ENCODE peak calls at places on chromosomes 7 and 10, in ten cellular contexts. V, P, D, R, S, O, T, W, B and U are unnamed samples.

GRCh38 chr10:34689053-34689452 is 126.0 kb downstream of the PARD3 start:
- DNase-seq in V (peak; percentile 70), P (peak; percentile 39), D (no peak), R (no peak), S (no peak), O (no peak), T (no peak), W (peak; percentile 51), B (no peak), U (peak; percentile 71)

GRCh38 chr7:135789431-135789830 is 40.8 kb upstream of the FAM180A start:
- DNase-seq in V (no peak), P (no peak), D (no peak), R (no peak), S (no peak), O (no peak), T (no peak), W (no peak), B (no peak), U (no peak)

GRCh38 chr7:115911466-115911865 is 119.1 kb downstream of the TFEC start:
- DNase-seq in V (no peak), P (no peak), D (no peak), R (peak; percentile 3), S (no peak), O (no peak), T (no peak), W (no peak), B (no peak), U (no peak)

GRCh38 chr10:53209941-53210611 is 437.5 kb upstream of the MBL2 start:
- DNase-seq in V (no peak), P (no peak), D (no peak), R (peak; percentile 41), S (no peak), O (no peak), T (no peak), W (peak; percentile 60), B (no peak), U (no peak)

GRCh38 chr7:27834179-27834921 is 94.4 kb downstream of the TAX1BP1 start:
- DNase-seq in V (no peak), P (no peak), D (no peak), R (no peak), S (no peak), O (no peak), T (no peak), W (no peak), B (no peak), U (no peak)

GRCh38 chr10:25815999-25816768 is 117.8 kb upstream of the MYO3A start:
- DNase-seq in V (no peak), P (no peak), D (no peak), R (no peak), S (no peak), O (no peak), T (no peak), W (no peak), B (no peak), U (no peak)

GRCh38 chr7:66697451-66698438 is 42.8 kb upstream of the RABGEF1 start:
- DNase-seq in V (peak; percentile 86), P (peak; percentile 50), D (peak; percentile 64), R (peak; percentile 64), S (no peak), O (peak; percentile 76), T (no peak), W (peak; percentile 31), B (no peak), U (peak; percentile 76)

GRCh38 chr10:110591760-110592159 is 24.3 kb downstream of the SMC3 start:
- DNase-seq in V (no peak), P (no peak), D (no peak), R (no peak), S (no peak), O (no peak), T (no peak), W (no peak), B (no peak), U (no peak)

GRCh38 chr10:21160116-21160515 is 263.0 kb upstream of the NEBL start:
- DNase-seq in V (no peak), P (no peak), D (no peak), R (no peak), S (no peak), O (no peak), T (no peak), W (no peak), B (no peak), U (no peak)

GRCh38 chr7:112395411-112395810 is 54.8 kb upstream of the IFRD1 start:
- DNase-seq in V (no peak), P (no peak), D (no peak), R (no peak), S (no peak), O (no peak), T (no peak), W (no peak), B (no peak), U (no peak)

GRCh38 chr7:92044940-92045339 is 89.3 kb downstream of the CYP51A1 start:
- DNase-seq in V (no peak), P (no peak), D (no peak), R (no peak), S (no peak), O (no peak), T (no peak), W (no peak), B (no peak), U (no peak)

GRCh38 chr10:3867454-3868273 is 82.7 kb upstream of the KLF6 start:
- DNase-seq in V (no peak), P (no peak), D (no peak), R (peak; percentile 11), S (no peak), O (no peak), T (no peak), W (peak; percentile 54), B (no peak), U (no peak)

GRCh38 chr7:24965831-24966708 is 13.9 kb downstream of the OSBPL3 start:
- DNase-seq in V (no peak), P (no peak), D (no peak), R (peak; percentile 67), S (no peak), O (no peak), T (no peak), W (peak; percentile 84), B (no peak), U (no peak)

GRCh38 chr7:44403775-44404174 is 78.4 kb upstream of the CAMK2B start:
- DNase-seq in V (no peak), P (no peak), D (no peak), R (no peak), S (no peak), O (no peak), T (no peak), W (no peak), B (no peak), U (no peak)

GRCh38 chr7:115252461-115252860 is 330.6 kb downstream of the MDFIC start:
- DNase-seq in V (no peak), P (no peak), D (no peak), R (no peak), S (no peak), O (no peak), T (no peak), W (peak; percentile 91), B (no peak), U (no peak)

GRCh38 chr7:24720283-24720682 is 37.0 kb downstream of the GSDME start:
- DNase-seq in V (no peak), P (no peak), D (no peak), R (no peak), S (no peak), O (no peak), T (no peak), W (no peak), B (no peak), U (no peak)

GRCh38 chr7:28354601-28355062 is 57.7 kb upstream of the CREB5 start:
- DNase-seq in V (peak; percentile 56), P (peak; percentile 24), D (no peak), R (peak; percentile 95), S (peak; percentile 59), O (peak; percentile 98), T (no peak), W (peak; percentile 99), B (no peak), U (peak; percentile 83)

GRCh38 chr7:94374231-94374630 is 20.5 kb upstream of the COL1A2 start:
- DNase-seq in V (peak; percentile 91), P (peak; percentile 95), D (peak; percentile 76), R (peak; percentile 56), S (peak; percentile 23), O (peak; percentile 94), T (no peak), W (peak; percentile 21), B (no peak), U (peak; percentile 97)

GRCh38 chr7:45221896-45222604 is 64.5 kb downstream of the RAMP3 start:
- DNase-seq in V (no peak), P (no peak), D (no peak), R (no peak), S (no peak), O (no peak), T (no peak), W (no peak), B (no peak), U (no peak)

GRCh38 chr10:29522038-29522855 is 112.5 kb downstream of the SVIL start:
- DNase-seq in V (peak; percentile 28), P (no peak), D (no peak), R (no peak), S (no peak), O (no peak), T (no peak), W (no peak), B (no peak), U (no peak)

GRCh38 chr10:81093056-81093455 is 555.4 kb downstream of the SH2D4B start:
- DNase-seq in V (no peak), P (no peak), D (no peak), R (no peak), S (no peak), O (no peak), T (no peak), W (no peak), B (no peak), U (no peak)

GRCh38 chr10:72275351-72276012 is 1.8 kb downstream of the DDIT4 start:
- DNase-seq in V (no peak), P (no peak), D (no peak), R (no peak), S (peak; percentile 39), O (no peak), T (no peak), W (no peak), B (no peak), U (no peak)

GRCh38 chr7:106737202-106737562 is 76.2 kb upstream of the CCDC71L start:
- DNase-seq in V (peak; percentile 26), P (no peak), D (no peak), R (peak; percentile 55), S (no peak), O (peak; percentile 49), T (no peak), W (peak; percentile 46), B (no peak), U (peak; percentile 67)

GRCh38 chr7:139509535-139509934 is 13.9 kb upstream of the CLEC2L start:
- DNase-seq in V (no peak), P (no peak), D (no peak), R (no peak), S (no peak), O (no peak), T (no peak), W (no peak), B (no peak), U (no peak)